ENCODE peak calls at places on chromosomes 4 and X, in seven cellular contexts. P, D, J, S, G, R and T are unnamed samples.

GRCh38 chr4:95949136-95949765 is 109.4 kb downstream of the PDHA2 start:
- DNase-seq in R (no peak), G (no peak), J (no peak), S (no peak), D (no peak), P (no peak), T (no peak)

GRCh38 chr4:121072836-121073362 is 564 bp upstream of the NDNF start:
- DNase-seq in S (no peak), P (peak; percentile 82), R (no peak), G (no peak), D (no peak), J (no peak), T (peak; percentile 53)

GRCh38 chr4:5839751-5840674 is 52.9 kb downstream of the CRMP1 start:
- DNase-seq in G (peak; percentile 7), J (peak; percentile 76), P (no peak), S (no peak), D (no peak), R (no peak), T (no peak)

GRCh38 chr4:1168291-1169031 is 3.9 kb downstream of the SPON2 start:
- DNase-seq in S (no peak), G (no peak), R (peak; percentile 63), D (no peak), P (no peak), J (no peak), T (peak; percentile 41)

GRCh38 chr4:150668824-150669223 is 86.9 kb downstream of the MAB21L2 start:
- DNase-seq in D (no peak), P (no peak), J (no peak), R (no peak), G (no peak), S (no peak), T (no peak)

GRCh38 chr4:176376032-176376614 is 56.4 kb downstream of the SPCS3 start:
- DNase-seq in D (peak; percentile 53), J (no peak), R (no peak), G (no peak), S (peak; percentile 15), P (peak; percentile 59), T (no peak)

GRCh38 chrX:18119856-18120255 is 100.8 kb downstream of the BEND2 start:
- DNase-seq in P (no peak), G (no peak), R (no peak), S (no peak), J (no peak), D (no peak), T (no peak)

GRCh38 chrX:154980330-154981115 is 42.0 kb downstream of the F8 start:
- DNase-seq in J (peak; percentile 75), S (peak; percentile 48), D (peak; percentile 49), G (peak; percentile 82), R (peak; percentile 68), P (peak; percentile 80), T (peak; percentile 64)

GRCh38 chr4:2843909-2844584 is 403 bp downstream of the ADD1 start:
- DNase-seq in R (peak; percentile 79), G (no peak), P (peak; percentile 45), D (peak; percentile 24), J (peak; percentile 52), S (no peak), T (peak; percentile 77)

GRCh38 chr4:88865466-88865865 is 167.8 kb upstream of the NAP1L5 start:
- DNase-seq in S (no peak), J (no peak), R (no peak), D (peak; percentile 47), G (no peak), P (no peak), T (no peak)

GRCh38 chrX:46759645-46759974 is 692 bp upstream of the SLC9A7 start:
- DNase-seq in J (no peak), G (no peak), P (no peak), D (peak; percentile 26), S (no peak), R (no peak), T (no peak)

GRCh38 chrX:68443155-68443868 is 10.0 kb upstream of the OPHN1 start:
- DNase-seq in D (peak; percentile 15), S (no peak), G (no peak), P (peak; percentile 82), R (no peak), J (no peak), T (peak; percentile 45)

GRCh38 chrX:46039526-46039925 is 505.7 kb downstream of the ZNF674 start:
- DNase-seq in D (no peak), J (no peak), P (no peak), S (no peak), R (no peak), G (no peak), T (no peak)

GRCh38 chrX:102599950-102600579 is 750 bp downstream of the ARMCX5 start:
- DNase-seq in J (no peak), R (no peak), S (no peak), P (no peak), D (peak; percentile 42), G (no peak), T (no peak)
- H3K4me3 ChIP-seq in J (peak overlapping the region; percentile 39), R (peak overlapping the region; percentile 55), S (peak overlapping the region; percentile 88), P (no peak overlapping the region), D (peak overlapping the region; percentile 93), G (peak overlapping the region; percentile 36), T (peak overlapping the region; percentile 64)

DNA sequence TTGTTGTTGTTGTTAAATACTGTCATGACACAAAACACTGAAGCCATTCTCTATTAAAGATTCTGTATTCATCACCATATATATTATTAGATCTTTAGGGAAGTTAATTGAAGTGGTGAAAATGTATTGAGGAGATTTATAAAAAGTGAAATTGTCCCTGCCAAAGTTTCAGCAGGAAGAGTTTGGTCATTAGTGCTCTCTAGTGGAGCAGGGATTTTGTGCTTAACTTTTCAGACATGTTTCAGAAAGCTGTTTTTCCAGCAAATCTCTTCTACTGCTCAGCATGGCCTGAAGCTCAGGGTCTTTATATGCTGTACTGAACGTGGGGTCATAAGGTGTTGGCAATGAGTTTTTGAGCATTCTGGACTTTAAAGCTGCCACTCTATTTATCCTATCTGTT is 36.7 kb upstream of the CXXC4 start:
- DNase-seq in R (no peak), G (no peak), J (no peak), S (no peak), D (no peak), P (peak; percentile 16), T (no peak)
- TF ChIP-seq CTCF in R (no peak), G (peak; percentile 19), J (no peak), S (no peak), D (no peak), P (peak; percentile 33), T (no peak)

GRCh38 chr4:185429660-185430059 is 3.9 kb upstream of the UFSP2 start:
- DNase-seq in S (no peak), J (no peak), G (no peak), D (no peak), R (no peak), P (no peak), T (no peak)

GRCh38 chr4:185426960-185427688 is 1.4 kb upstream of the UFSP2 start:
- DNase-seq in D (no peak), R (no peak), J (no peak), P (no peak), G (no peak), S (peak; percentile 0), T (no peak)

GRCh38 chr4:185421366-185422124 is 4.2 kb downstream of the UFSP2 start:
- DNase-seq in P (peak; percentile 8), G (no peak), J (no peak), D (peak; percentile 68), R (no peak), S (no peak), T (no peak)

GRCh38 chr4:185425600-185426352 is at the start of gene UFSP2:
- DNase-seq in S (peak; percentile 70), P (peak; percentile 93), D (peak; percentile 88), G (peak; percentile 92), J (peak; percentile 86), R (peak; percentile 94), T (peak; percentile 90)

DNA sequence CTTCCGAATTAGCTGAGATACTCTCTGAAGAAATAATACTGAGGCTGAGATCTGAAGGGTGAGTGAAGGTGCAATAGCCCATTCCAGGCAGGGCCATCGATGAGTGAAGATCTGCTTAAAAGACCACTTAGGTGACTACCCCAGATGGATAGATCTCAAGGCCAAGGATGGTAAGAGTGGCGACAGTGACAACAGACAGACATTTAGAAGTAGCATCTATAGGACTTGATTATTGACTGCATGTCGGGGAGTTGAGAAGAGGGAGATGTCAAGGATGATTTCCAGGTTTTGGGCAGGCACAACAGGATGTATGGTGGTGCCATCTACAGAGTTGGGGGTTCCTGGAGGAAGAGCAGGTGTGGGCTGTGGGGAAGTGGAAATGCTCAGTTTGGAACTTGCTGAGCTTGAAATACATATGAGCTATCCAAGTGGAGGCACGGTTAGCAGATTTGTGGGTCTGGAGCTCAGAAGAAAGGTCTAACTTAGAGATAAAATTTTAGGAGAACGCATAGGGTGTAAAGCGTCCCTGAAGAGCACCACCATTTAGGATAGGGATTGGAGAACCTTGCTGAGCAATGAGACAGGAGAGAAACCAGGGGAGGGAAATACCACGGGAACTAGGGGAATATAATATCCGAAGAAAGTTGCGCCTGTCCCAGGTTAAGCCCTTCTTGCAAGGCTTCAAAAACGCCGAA is 712 bp downstream of the UFSP2 start:
- DNase-seq in P (peak; percentile 34), R (no peak), J (no peak), D (peak; percentile 36), G (no peak), S (no peak), T (no peak)
- H3K27ac ChIP-seq in P (peak overlapping the region; percentile 84), R (peak overlapping the region; percentile 96), J (peak overlapping the region; percentile 97), D (peak overlapping the region; percentile 96), G (peak overlapping the region; percentile 96), S (peak overlapping the region; percentile 95), T (peak overlapping the region; percentile 97)

GRCh38 chr4:33737721-33738120 is 2506.6 kb downstream of the ARAP2 start:
- DNase-seq in P (peak; percentile 35), J (no peak), R (no peak), D (no peak), S (no peak), G (no peak), T (no peak)

DNA sequence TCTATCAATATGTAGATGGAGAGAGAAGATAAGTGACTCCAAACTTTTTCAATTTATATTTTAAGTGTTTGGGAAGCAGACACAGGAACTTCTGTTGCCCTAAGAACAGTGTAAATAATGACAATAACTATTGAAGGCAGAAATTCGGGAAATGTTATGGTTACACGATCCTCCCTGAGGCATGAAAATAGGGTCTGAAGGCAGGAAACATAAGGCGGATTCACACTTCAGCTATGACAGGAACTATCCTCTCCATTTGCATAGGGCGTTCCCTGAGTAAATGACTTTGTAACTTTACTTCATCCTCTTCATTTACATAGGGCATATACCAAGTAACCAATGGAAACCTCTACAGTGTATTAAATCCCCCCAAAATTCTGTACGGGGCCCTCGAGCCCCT is 2504.4 kb downstream of the ARAP2 start:
- DNase-seq in S (no peak), G (no peak), P (no peak), D (no peak), J (no peak), R (no peak), T (no peak)
- H3K4me3 ChIP-seq in S (peak overlapping the region; percentile 13), G (no peak overlapping the region), P (no peak overlapping the region), D (no peak overlapping the region), J (no peak overlapping the region), R (no peak overlapping the region), T (no peak overlapping the region)